ENCODE peak calls at places on chromosomes 2 and 18, in five cellular contexts. I, F, S, Y and H are unnamed samples.

GRCh38 chr2:159893439-159893838 is 95.4 kb upstream of the CD302 start:
- DNase-seq in I (no peak), F (no peak), S (no peak), Y (no peak), H (no peak)

GRCh38 chr18:77777126-77777525 is 527.5 kb downstream of the GALR1 start:
- DNase-seq in I (no peak), F (no peak), S (no peak), Y (no peak), H (no peak)

GRCh38 chr18:7830468-7830867 is 263.4 kb downstream of the PTPRM start:
- DNase-seq in I (no peak), F (no peak), S (no peak), Y (no peak), H (no peak)

GRCh38 chr2:240479561-240479960 is 44.1 kb downstream of the GPC1 start:
- DNase-seq in I (no peak), F (no peak), S (peak), Y (no peak), H (peak)

GRCh38 chr2:102677219-102678215 is 58.2 kb downstream of the SLC9A2 start:
- DNase-seq in I (peak), F (no peak), S (no peak), Y (no peak), H (no peak)

GRCh38 chr2:155546715-155547555 is 785.6 kb downstream of the NR4A2 start:
- DNase-seq in I (no peak), F (no peak), S (no peak), Y (no peak), H (no peak)

GRCh38 chr2:15506231-15506819 is 54.8 kb downstream of the NBAS start:
- DNase-seq in I (no peak), F (no peak), S (no peak), Y (no peak), H (no peak)

GRCh38 chr18:60003610-60004185 is 103.9 kb downstream of the PMAIP1 start:
- DNase-seq in I (no peak), F (no peak), S (no peak), Y (no peak), H (no peak)

GRCh38 chr2:68766378-68766845 is 31.8 kb downstream of the ARHGAP25 start:
- DNase-seq in I (peak), F (peak), S (no peak), Y (no peak), H (no peak)

GRCh38 chr2:62330959-62331358 is 135.0 kb downstream of the B3GNT2 start:
- DNase-seq in I (no peak), F (no peak), S (no peak), Y (no peak), H (no peak)

GRCh38 chr2:202237787-202238233 is 587 bp downstream of the SUMO1 start:
- DNase-seq in I (peak), F (peak), S (no peak), Y (peak), H (no peak)

GRCh38 chr2:235000426-235001236 is 48.8 kb downstream of the SH3BP4 start:
- DNase-seq in I (no peak), F (peak), S (no peak), Y (no peak), H (no peak)

GRCh38 chr2:10504370-10504993 is 56.4 kb upstream of the ODC1 start:
- DNase-seq in I (no peak), F (no peak), S (no peak), Y (no peak), H (peak)

GRCh38 chr2:151861171-151861570 is 33.0 kb upstream of the ARL5A start:
- DNase-seq in I (no peak), F (no peak), S (no peak), Y (no peak), H (no peak)

GRCh38 chr2:6186332-6187100 is 494.3 kb downstream of the SOX11 start:
- DNase-seq in I (no peak), F (peak), S (no peak), Y (no peak), H (no peak)

GRCh38 chr2:105721991-105722511 is 22.7 kb upstream of the NCK2 start:
- DNase-seq in I (no peak), F (no peak), S (no peak), Y (no peak), H (no peak)

GRCh38 chr2:141946016-141946415 is 184.8 kb downstream of the LRP1B start:
- DNase-seq in I (no peak), F (no peak), S (no peak), Y (no peak), H (no peak)

GRCh38 chr18:50428531-50429206 is 53.8 kb downstream of the SKA1 start:
- DNase-seq in I (no peak), F (no peak), S (no peak), Y (no peak), H (no peak)

GRCh38 chr2:62814132-62814531 is 108.6 kb downstream of the EHBP1 start:
- DNase-seq in I (no peak), F (no peak), S (no peak), Y (no peak), H (no peak)

GRCh38 chr2:85561280-85562212 is at the start of gene GGCX:
- DNase-seq in I (peak), F (peak), S (peak), Y (peak), H (peak)
- TF ChIP-seq CTCF in I (peak), F (no peak), S (no peak), Y (no peak), H (no peak)

DNA sequence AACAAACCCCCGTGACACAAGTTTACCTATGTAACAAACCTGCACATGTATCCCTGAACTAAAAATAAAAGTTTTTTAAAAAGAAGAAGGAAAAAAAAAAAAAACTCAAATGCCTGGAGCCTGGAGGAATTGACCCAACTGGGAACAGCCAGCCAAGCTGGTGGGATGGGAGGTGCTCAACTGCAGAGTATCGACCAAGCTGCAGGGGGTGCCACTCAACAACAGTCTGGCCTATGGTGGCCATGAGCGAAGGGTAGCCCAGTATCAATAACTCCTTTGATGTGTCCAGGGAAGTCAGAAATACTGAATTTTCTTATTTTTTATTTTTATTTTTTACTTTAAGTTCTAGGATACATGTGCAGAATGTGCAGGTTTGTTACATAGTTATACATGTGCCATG is 310.3 kb upstream of the DLGAP1 start:
- DNase-seq in I (no peak), F (no peak), S (no peak), Y (no peak), H (no peak)
- TF ChIP-seq CTCF in I (peak), F (no peak), S (no peak), Y (no peak), H (no peak)

DNA sequence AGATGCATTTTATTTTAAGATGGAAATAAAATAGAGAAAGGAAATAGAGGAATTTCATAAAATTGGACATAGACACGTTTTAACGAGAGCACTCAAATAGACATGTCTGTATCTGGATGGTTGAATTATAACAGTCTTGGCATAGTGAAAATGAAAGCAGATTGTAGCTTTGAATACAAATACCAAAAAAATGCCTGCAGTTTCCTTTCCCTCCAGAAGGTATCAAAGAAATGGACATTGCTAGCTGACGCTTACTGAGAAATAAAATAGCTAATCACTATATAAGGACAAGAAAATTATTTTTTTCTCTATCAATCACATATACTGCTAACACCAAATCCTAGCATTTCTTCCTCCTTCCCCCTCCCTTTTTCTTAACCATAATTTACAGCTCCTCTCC is 11.4 kb upstream of the MAPRE2 start:
- DNase-seq in I (no peak), F (no peak), S (no peak), Y (no peak), H (no peak)
- TF ChIP-seq CTCF in I (no peak), F (peak), S (no peak), Y (peak), H (no peak)

GRCh38 chr2:1621041-1621440 is 123.3 kb downstream of the PXDN start:
- DNase-seq in I (no peak), F (no peak), S (no peak), Y (no peak), H (peak)

GRCh38 chr2:1620081-1620480 is 124.2 kb downstream of the PXDN start:
- DNase-seq in I (no peak), F (no peak), S (no peak), Y (no peak), H (peak)

GRCh38 chr2:1617425-1618021 is 126.8 kb downstream of the PXDN start:
- DNase-seq in I (no peak), F (no peak), S (no peak), Y (no peak), H (no peak)

GRCh38 chr2:1618191-1618961 is 125.9 kb downstream of the PXDN start:
- DNase-seq in I (no peak), F (no peak), S (no peak), Y (no peak), H (no peak)

DNA sequence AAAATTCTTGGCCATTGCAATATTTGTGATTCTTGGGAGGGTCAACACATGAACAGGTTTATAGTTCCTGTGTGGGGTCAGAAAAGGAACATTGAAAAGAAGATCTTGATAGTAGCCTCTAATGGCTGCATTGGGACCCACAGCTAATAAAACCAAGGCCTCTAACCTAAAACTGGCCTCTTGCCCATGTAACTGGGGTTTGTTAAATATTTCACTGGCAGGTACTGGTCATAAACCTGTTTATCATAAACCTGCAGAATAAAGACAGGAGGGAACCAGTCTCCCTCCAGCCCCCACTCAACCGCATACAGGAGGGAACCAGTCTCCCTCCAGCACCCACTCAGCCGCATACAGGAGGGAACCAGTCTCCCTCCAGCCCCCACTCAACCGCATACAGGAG is 125.3 kb downstream of the PXDN start:
- DNase-seq in I (no peak), F (no peak), S (no peak), Y (no peak), H (no peak)
- TF ChIP-seq CTCF in I (no peak), F (no peak), S (no peak), Y (no peak), H (no peak)

DNA sequence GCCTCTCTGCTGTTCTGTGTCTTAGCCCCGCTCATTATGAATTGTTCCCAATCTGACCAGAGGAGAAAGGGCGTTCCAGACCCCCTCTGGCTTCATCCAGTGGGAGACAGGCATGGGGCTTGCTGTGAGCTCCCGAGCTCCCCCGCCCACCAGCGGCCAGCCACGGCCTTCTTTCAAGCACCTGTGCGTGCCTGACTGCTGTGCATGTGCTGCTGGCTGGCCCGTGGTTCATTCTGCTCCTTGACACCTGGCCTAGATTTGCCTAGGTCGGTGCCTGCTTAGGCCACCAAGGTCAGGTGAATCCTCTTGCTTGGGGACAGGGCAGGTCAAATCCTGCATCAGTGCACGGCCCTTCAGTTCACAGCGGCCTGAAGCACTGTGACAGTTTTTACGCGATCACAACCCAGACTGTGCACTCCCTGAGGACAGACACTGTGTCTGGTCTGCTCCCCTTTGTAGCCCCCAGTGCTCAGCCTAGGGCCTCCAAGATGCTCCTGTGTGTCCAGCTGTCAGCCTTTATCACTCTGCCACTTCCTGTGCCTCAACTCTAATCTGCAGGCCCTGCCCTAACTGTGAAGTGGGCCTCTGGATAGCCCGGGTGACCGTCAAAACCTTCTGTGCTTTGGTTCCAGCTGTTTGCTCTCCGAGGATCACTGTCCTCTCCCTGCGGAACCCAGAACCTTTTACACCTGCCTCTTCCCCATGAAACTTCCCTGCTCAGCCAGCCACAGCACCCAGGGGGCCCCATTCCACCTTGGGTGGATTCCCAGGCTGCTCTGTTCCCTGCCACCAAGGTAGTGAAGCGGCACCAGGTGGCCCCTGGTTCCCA is 3.5 kb upstream of the LPIN1 start:
- DNase-seq in I (no peak), F (no peak), S (no peak), Y (no peak), H (no peak)
- TF ChIP-seq CTCF in I (no peak), F (no peak), S (no peak), Y (no peak), H (no peak)

GRCh38 chr2:110204408-110205385 is at the start of gene NPHP1:
- DNase-seq in I (peak), F (peak), S (peak), Y (peak), H (peak)
- TF ChIP-seq CTCF in I (peak), F (no peak), S (no peak), Y (peak), H (no peak)

DNA sequence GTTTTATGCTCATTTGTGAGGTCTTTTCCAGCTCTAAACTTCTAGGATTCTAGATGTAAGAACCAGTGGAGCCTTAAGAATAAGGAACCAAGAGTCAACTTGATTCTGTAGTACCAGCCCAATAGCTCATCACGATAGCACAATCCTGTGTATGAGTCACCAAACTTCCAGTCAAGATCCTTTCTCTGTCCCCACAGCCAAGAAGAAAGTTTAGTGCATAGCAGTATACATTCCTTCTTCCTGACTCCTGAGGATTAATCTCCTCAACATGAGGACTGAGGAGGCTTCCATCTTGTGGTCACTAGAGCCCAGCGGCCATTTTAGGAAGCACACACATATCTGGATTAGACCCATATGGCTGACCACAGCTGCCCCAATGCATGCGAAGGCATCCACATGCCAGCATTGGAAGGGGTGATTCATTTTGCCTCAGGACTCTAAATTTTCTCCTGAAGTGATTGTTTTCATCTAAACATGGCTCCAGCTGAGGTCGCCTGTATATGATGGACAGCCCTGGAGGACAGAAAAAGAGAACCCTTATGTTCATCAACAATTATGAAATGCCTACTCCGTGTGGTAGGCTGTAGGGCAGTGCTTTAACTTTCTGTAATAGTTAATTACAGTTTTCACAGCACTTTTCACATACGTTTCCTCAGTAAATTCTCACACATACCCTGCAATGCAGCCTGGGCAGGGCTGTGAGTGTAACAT is 53.5 kb downstream of the RASGRP3 start:
- DNase-seq in I (peak), F (no peak), S (no peak), Y (no peak), H (no peak)
- TF ChIP-seq CTCF in I (no peak), F (no peak), S (no peak), Y (no peak), H (no peak)

GRCh38 chr18:37284260-37284659 is 281.3 kb downstream of the CELF4 start:
- DNase-seq in I (no peak), F (no peak), S (no peak), Y (no peak), H (no peak)

GRCh38 chr18:37277753-37278152 is 287.8 kb downstream of the CELF4 start:
- DNase-seq in I (no peak), F (no peak), S (no peak), Y (no peak), H (no peak)

GRCh38 chr18:37280701-37281100 is 284.9 kb downstream of the CELF4 start:
- DNase-seq in I (no peak), F (no peak), S (no peak), Y (no peak), H (no peak)

GRCh38 chr18:37286801-37287200 is 278.8 kb downstream of the CELF4 start:
- DNase-seq in I (no peak), F (no peak), S (no peak), Y (no peak), H (no peak)

GRCh38 chr18:37282386-37283037 is 283.1 kb downstream of the CELF4 start:
- DNase-seq in I (no peak), F (no peak), S (no peak), Y (no peak), H (no peak)
- TF ChIP-seq CTCF in I (peak), F (no peak), S (no peak), Y (peak), H (no peak)

DNA sequence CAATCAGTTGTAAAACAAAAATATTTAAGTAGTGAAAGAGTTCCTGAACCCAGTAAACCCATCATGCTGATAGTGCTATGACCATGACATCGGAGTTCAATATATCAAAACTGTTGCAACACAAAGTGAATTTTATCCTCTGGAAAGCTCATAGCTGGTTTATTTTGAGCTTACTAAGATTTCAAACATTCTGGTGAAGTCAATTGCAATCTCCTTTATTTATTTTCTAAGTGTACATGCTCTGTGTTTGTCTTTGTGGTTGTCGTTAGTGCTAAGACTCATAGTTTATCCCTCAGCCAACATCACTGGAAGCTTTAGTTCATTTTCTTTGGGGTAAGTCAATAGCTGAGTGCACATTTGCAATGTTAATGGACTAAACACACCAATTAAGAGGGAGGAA is 91.9 kb downstream of the QPCT start:
- DNase-seq in I (no peak), F (no peak), S (no peak), Y (no peak), H (no peak)
- TF ChIP-seq CTCF in I (no peak), F (no peak), S (no peak), Y (no peak), H (no peak)

DNA sequence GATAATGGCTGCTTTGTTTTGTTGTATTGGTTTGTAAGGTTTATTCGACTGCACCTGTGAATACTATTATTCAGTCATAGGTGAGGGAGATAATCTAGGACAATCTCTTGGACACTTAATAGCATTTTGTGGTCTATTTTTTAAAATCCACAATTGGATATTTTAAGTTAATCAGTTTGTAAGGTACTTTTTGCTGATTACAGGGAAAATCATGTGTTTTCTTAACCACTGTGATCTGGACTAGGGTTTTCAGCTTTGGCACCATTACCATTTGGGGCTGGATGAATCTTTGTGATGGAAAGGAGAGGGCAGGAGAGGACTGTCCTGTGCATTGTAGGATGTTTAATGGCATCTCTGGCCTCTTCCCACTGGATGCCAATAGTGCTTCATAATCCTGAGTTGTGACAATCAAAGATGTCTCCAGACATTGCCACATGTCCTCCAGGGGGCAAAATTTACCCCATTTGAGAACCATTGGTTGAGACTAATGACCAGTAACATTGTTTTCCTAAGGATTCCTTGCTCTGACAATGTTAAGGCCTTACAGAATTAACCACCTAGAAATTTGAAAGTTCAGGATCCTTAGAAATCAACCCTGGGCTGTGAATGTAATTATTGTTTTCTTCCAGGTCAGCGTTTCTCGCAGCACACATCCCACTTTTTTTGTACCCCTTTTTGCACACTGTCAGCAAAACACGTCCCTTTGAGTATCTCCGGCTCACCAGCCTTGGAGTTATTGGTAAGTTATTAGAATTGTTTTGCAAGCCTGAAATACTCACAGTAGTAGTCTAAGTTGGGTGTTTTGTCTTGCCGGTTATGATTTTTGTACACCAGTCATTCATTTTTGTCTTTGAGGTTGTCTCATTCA is 15.6 kb downstream of the CNOT9 start:
- DNase-seq in I (no peak), F (no peak), S (no peak), Y (no peak), H (no peak)
- TF ChIP-seq CTCF in I (peak), F (no peak), S (no peak), Y (no peak), H (no peak)